ENCODE peak calls at places on chromosomes 7 and 10, in ten cellular contexts. Z is A549; U is PC-9; C is epithelial cell of prostate; R is GM23338; X is IMR-90; W is lower lobe of right lung; L is CD4-positive, alpha-beta T cell; P is coronary artery; Y is OCI-LY7. E is an unnamed sample.

GRCh38 chr10:86936661-86937501 is 20.5 kb downstream of the MMRN2 start:
- DNase-seq in C (no peak), L (no peak), Y (no peak), X (peak; percentile 68), P (peak; percentile 69), R (no peak), Z (no peak), W (no peak), U (no peak), E (no peak)

GRCh38 chr10:49163741-49164140 is 24.4 kb downstream of the TMEM273 start:
- DNase-seq in U (no peak), R (no peak), W (no peak), Y (no peak), P (no peak), X (peak; percentile 96), C (no peak), Z (no peak), L (no peak), E (no peak)

GRCh38 chr10:101875068-101875688 is 31.6 kb upstream of the KCNIP2 start:
- DNase-seq in Z (no peak), R (no peak), C (no peak), X (no peak), U (no peak), W (no peak), L (no peak), Y (no peak), P (no peak), E (no peak)

GRCh38 chr10:30591249-30591670 is 38.3 kb downstream of the LYZL2 start:
- DNase-seq in Y (peak; percentile 64), U (peak; percentile 33), W (no peak), P (no peak), R (peak; percentile 73), C (no peak), L (peak; percentile 20), Z (peak; percentile 48), X (peak; percentile 53), E (peak; percentile 71)

GRCh38 chr10:78047314-78047891 is 13.7 kb downstream of the RPS24 start:
- DNase-seq in Y (peak; percentile 86), P (peak; percentile 80), U (peak; percentile 86), R (peak; percentile 96), W (peak; percentile 86), X (peak; percentile 87), C (no peak), L (peak; percentile 77), Z (peak; percentile 70), E (peak; percentile 81)

GRCh38 chr7:137360087-137360679 is 16.6 kb upstream of the PTN start:
- DNase-seq in Z (no peak), Y (peak; percentile 31), W (no peak), R (peak; percentile 70), L (no peak), X (no peak), U (no peak), P (no peak), C (no peak), E (no peak)

GRCh38 chr7:5773661-5774086 is 7.8 kb downstream of the RNF216 start:
- DNase-seq in X (peak; percentile 89), C (peak; percentile 60), U (peak; percentile 80), L (no peak), Y (no peak), Z (no peak), P (no peak), W (no peak), R (no peak), E (peak; percentile 87)

GRCh38 chr7:4713183-4713784 is 31.2 kb downstream of the FOXK1 start:
- DNase-seq in P (no peak), Y (no peak), W (peak; percentile 60), Z (no peak), C (no peak), R (peak; percentile 58), X (no peak), L (no peak), U (no peak), E (no peak)

GRCh38 chr7:128024154-128024553 is 7.1 kb downstream of the LRRC4 start:
- DNase-seq in U (no peak), P (no peak), Z (no peak), W (no peak), X (no peak), L (no peak), R (no peak), C (no peak), Y (no peak), E (no peak)
- H3K27ac ChIP-seq in U (peak overlapping the region; percentile 99), P (no peak overlapping the region), Z (no peak overlapping the region), W (no peak overlapping the region), X (no peak overlapping the region), L (no peak overlapping the region), R (no peak overlapping the region), C (no peak overlapping the region), Y (no peak overlapping the region), E (no peak overlapping the region)

DNA sequence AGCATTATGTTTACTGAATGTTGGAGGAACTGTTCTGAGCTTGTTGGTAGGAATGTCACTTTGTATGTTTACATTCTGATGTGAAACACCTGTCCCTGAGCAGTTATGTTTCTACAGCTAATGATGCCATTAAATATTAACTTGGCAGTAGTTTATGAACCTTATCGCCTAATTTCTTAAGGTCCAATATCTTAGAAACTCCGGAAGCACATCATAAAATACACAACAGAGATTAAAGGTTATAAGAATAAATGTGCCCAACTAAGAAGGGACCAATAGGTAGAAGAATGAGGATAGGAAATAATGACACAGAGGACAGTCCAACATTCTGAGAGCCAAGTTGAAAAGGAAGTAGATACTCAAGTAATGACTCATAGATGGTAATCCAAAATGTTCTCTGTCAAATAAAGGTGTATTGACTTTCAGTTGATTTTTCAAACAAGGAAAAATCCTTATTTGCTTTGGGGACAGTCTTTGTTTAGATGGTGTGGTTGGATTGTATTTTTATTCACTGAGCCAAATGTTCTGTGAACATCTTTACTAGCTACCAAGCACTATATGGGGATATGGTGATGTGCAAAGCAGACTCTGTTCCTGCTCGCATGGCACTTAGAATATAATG is 31.9 kb downstream of the LCOR start:
- DNase-seq in X (peak; percentile 40), U (no peak), R (no peak), P (no peak), W (no peak), L (no peak), Y (no peak), C (no peak), Z (peak; percentile 52), E (no peak)
- H3K27ac ChIP-seq in X (no peak overlapping the region), U (peak overlapping the region; percentile 84), R (no peak overlapping the region), P (no peak overlapping the region), W (no peak overlapping the region), L (no peak overlapping the region), Y (no peak overlapping the region), C (peak overlapping the region; percentile 57), Z (peak overlapping the region; percentile 39), E (no peak overlapping the region)

GRCh38 chr7:114711244-114711643 is 210.7 kb upstream of the MDFIC start:
- DNase-seq in Y (no peak), X (peak; percentile 2), U (peak; percentile 47), Z (no peak), P (no peak), L (no peak), W (no peak), C (no peak), R (no peak), E (no peak)

GRCh38 chr7:114710495-114710894 is 211.4 kb upstream of the MDFIC start:
- DNase-seq in Z (no peak), P (no peak), Y (no peak), U (no peak), L (no peak), X (no peak), W (no peak), R (no peak), C (no peak), E (no peak)

GRCh38 chr7:114703677-114704076 is 218.2 kb upstream of the MDFIC start:
- DNase-seq in L (no peak), P (no peak), R (no peak), Z (no peak), W (no peak), Y (no peak), U (peak; percentile 20), X (peak; percentile 42), C (no peak), E (no peak)

GRCh38 chr7:114708646-114709045 is 213.2 kb upstream of the MDFIC start:
- DNase-seq in Z (no peak), L (no peak), C (no peak), W (no peak), X (no peak), U (no peak), R (peak; percentile 82), P (no peak), Y (no peak), E (no peak)
- H3K27ac ChIP-seq in Z (no peak overlapping the region), L (no peak overlapping the region), C (no peak overlapping the region), W (no peak overlapping the region), X (no peak overlapping the region), U (no peak overlapping the region), R (no peak overlapping the region), P (no peak overlapping the region), Y (no peak overlapping the region), E (no peak overlapping the region)

DNA sequence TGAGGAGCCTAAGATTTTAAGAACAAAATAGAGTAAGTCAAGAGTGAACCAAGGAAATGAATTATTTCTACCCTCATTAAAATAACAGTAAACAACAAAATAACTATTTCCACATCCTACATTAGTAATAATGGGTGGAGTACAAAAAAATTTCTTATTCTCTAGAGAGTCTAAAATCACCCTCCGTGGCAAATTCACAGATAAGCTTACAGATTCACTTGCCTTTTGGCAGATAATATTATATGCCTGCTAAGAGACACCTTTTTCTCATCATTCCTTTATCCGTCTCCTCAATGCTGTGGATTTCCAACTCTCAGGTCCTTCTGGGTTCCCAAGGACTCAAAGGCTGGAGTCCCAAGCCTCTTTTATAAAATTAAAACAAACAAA is 2.2 kb upstream of the EPC1 start:
- DNase-seq in Y (no peak), P (no peak), L (no peak), U (no peak), W (no peak), X (no peak), R (no peak), C (no peak), Z (no peak), E (no peak)
- H3K27ac ChIP-seq in Y (no peak overlapping the region), P (no peak overlapping the region), L (no peak overlapping the region), U (no peak overlapping the region), W (no peak overlapping the region), X (no peak overlapping the region), R (no peak overlapping the region), C (no peak overlapping the region), Z (peak overlapping the region; percentile 33), E (no peak overlapping the region)

GRCh38 chr7:266851-267840 is 22.8 kb upstream of the FOXL3 start:
- DNase-seq in Z (no peak), U (peak; percentile 24), C (no peak), R (peak; percentile 71), P (no peak), X (no peak), W (peak; percentile 52), L (no peak), Y (no peak), E (peak; percentile 27)
- H3K27ac ChIP-seq in Z (no peak overlapping the region), U (no peak overlapping the region), C (no peak overlapping the region), R (no peak overlapping the region), P (no peak overlapping the region), X (no peak overlapping the region), W (no peak overlapping the region), L (no peak overlapping the region), Y (no peak overlapping the region), E (no peak overlapping the region)

GRCh38 chr10:132643709-132644543 is 106.3 kb downstream of the INPP5A start:
- DNase-seq in Y (no peak), W (peak; percentile 39), R (no peak), X (no peak), L (no peak), U (no peak), Z (no peak), C (no peak), P (peak; percentile 64), E (peak; percentile 15)
- H3K27ac ChIP-seq in Y (no peak overlapping the region), W (no peak overlapping the region), R (no peak overlapping the region), X (no peak overlapping the region), L (no peak overlapping the region), U (no peak overlapping the region), Z (no peak overlapping the region), C (no peak overlapping the region), P (no peak overlapping the region), E (no peak overlapping the region)

E was measured in SJCRH30.